ENCODE peak calls at places on chromosomes 2 and 18, in nine cellular contexts. Q, V, O, J, Y, W, X, T and D are unnamed samples.

GRCh38 chr2:86790134-86790827 is 432 bp downstream of the CD8A start:
- DNase-seq in Q (no peak), V (no peak), O (no peak), J (no peak), Y (peak; percentile 20), W (no peak), X (no peak), T (no peak), D (peak; percentile 55)

GRCh38 chr2:183029219-183029618 is 9.0 kb downstream of the NCKAP1 start:
- DNase-seq in Q (no peak), V (peak; percentile 36), O (peak; percentile 49), J (no peak), Y (no peak), W (no peak), X (no peak), T (no peak), D (no peak)

GRCh38 chr18:12422936-12423335 is 15.2 kb downstream of the PRELID3A start:
- DNase-seq in Q (no peak), V (no peak), O (no peak), J (no peak), Y (no peak), W (peak; percentile 28), X (peak; percentile 5), T (no peak), D (peak; percentile 46)

GRCh38 chr2:209526541-209526940 is 102.7 kb downstream of the MAP2 start:
- DNase-seq in Q (no peak), V (peak; percentile 42), O (peak; percentile 54), J (no peak), Y (no peak), W (no peak), X (no peak), T (no peak), D (no peak)

GRCh38 chr2:101989740-101990460 is 1.9 kb upstream of the IL1R2 start:
- DNase-seq in Q (no peak), V (no peak), O (peak; percentile 13), J (no peak), Y (no peak), W (no peak), X (no peak), T (no peak), D (no peak)

GRCh38 chr2:46273919-46274318 is 23.3 kb upstream of the EPAS1 start:
- DNase-seq in Q (no peak), V (no peak), O (no peak), J (no peak), Y (no peak), W (no peak), X (no peak), T (no peak), D (no peak)

GRCh38 chr18:31657823-31658669 is 26.3 kb downstream of the B4GALT6 start:
- DNase-seq in Q (no peak), V (no peak), O (no peak), J (no peak), Y (no peak), W (no peak), X (peak; percentile 83), T (peak; percentile 62), D (peak; percentile 71)

GRCh38 chr2:1707771-1708351 is 36.5 kb downstream of the PXDN start:
- DNase-seq in Q (peak; percentile 79), V (peak; percentile 98), O (peak; percentile 87), J (no peak), Y (no peak), W (no peak), X (peak; percentile 79), T (no peak), D (peak; percentile 20)

GRCh38 chr18:59966913-59967312 is 67.1 kb downstream of the PMAIP1 start:
- DNase-seq in Q (no peak), V (no peak), O (no peak), J (no peak), Y (no peak), W (no peak), X (no peak), T (no peak), D (peak; percentile 16)

GRCh38 chr2:48844418-48845155 is 89.1 kb upstream of the LHCGR start:
- DNase-seq in Q (no peak), V (no peak), O (peak; percentile 80), J (no peak), Y (no peak), W (no peak), X (no peak), T (no peak), D (no peak)

GRCh38 chr2:96113367-96113677 is 3.0 kb downstream of the ADRA2B start:
- DNase-seq in Q (peak; percentile 38), V (no peak), O (no peak), J (no peak), Y (no peak), W (no peak), X (no peak), T (no peak), D (no peak)

GRCh38 chr2:219969508-219969907 is 342.1 kb downstream of the SLC4A3 start:
- DNase-seq in Q (no peak), V (peak; percentile 24), O (peak; percentile 67), J (no peak), Y (no peak), W (no peak), X (no peak), T (no peak), D (no peak)

GRCh38 chr18:47772374-47773248 is 157.8 kb downstream of the SMAD2 start:
- DNase-seq in Q (no peak), V (peak; percentile 53), O (peak; percentile 67), J (peak; percentile 43), Y (peak; percentile 24), W (peak; percentile 49), X (peak; percentile 66), T (peak; percentile 90), D (peak; percentile 74)

GRCh38 chr2:42895796-42896145 is 103.4 kb upstream of the HAAO start:
- DNase-seq in Q (no peak), V (no peak), O (no peak), J (no peak), Y (no peak), W (no peak), X (no peak), T (no peak), D (no peak)

GRCh38 chr2:105617631-105618350 is 126.9 kb upstream of the NCK2 start:
- DNase-seq in Q (no peak), V (no peak), O (no peak), J (no peak), Y (no peak), W (no peak), X (no peak), T (no peak), D (no peak)

GRCh38 chr2:207727256-207727655 is 15.8 kb downstream of the CCNYL1 start:
- DNase-seq in Q (no peak), V (peak; percentile 60), O (peak; percentile 61), J (no peak), Y (no peak), W (no peak), X (no peak), T (no peak), D (no peak)

GRCh38 chr2:215722125-215722524 is 286.3 kb upstream of the FN1 start:
- DNase-seq in Q (no peak), V (no peak), O (peak; percentile 40), J (no peak), Y (no peak), W (no peak), X (no peak), T (no peak), D (no peak)

GRCh38 chr2:178363252-178363651 is 87.7 kb downstream of the PRKRA start:
- DNase-seq in Q (no peak), V (no peak), O (peak; percentile 84), J (no peak), Y (no peak), W (peak; percentile 38), X (no peak), T (no peak), D (no peak)

GRCh38 chr2:231222318-231223000 is 24.0 kb downstream of the ARMC9 start:
- DNase-seq in Q (no peak), V (peak; percentile 47), O (peak; percentile 63), J (no peak), Y (no peak), W (no peak), X (no peak), T (no peak), D (no peak)

GRCh38 chr2:148993336-148993735 is 45.2 kb upstream of the LYPD6B start:
- DNase-seq in Q (no peak), V (no peak), O (no peak), J (no peak), Y (no peak), W (no peak), X (no peak), T (no peak), D (no peak)

GRCh38 chr2:18752022-18752493 is 162.7 kb upstream of the NT5C1B start:
- DNase-seq in Q (no peak), V (peak; percentile 37), O (peak; percentile 83), J (no peak), Y (no peak), W (no peak), X (no peak), T (no peak), D (no peak)

GRCh38 chr18:62048279-62048678 is 138.6 kb downstream of the PIGN start:
- DNase-seq in Q (no peak), V (no peak), O (no peak), J (no peak), Y (no peak), W (no peak), X (no peak), T (no peak), D (no peak)

GRCh38 chr2:42904576-42904876 is 112.1 kb upstream of the HAAO start:
- DNase-seq in Q (no peak), V (no peak), O (no peak), J (no peak), Y (no peak), W (no peak), X (no peak), T (no peak), D (no peak)

GRCh38 chr2:217271813-217272212 is 411.9 kb upstream of the TNP1 start:
- DNase-seq in Q (no peak), V (no peak), O (no peak), J (no peak), Y (no peak), W (no peak), X (no peak), T (no peak), D (no peak)

GRCh38 chr18:43077510-43078290 is 37.8 kb downstream of the RIT2 start:
- DNase-seq in Q (no peak), V (no peak), O (no peak), J (no peak), Y (no peak), W (no peak), X (no peak), T (no peak), D (no peak)

GRCh38 chr18:67282796-67283195 is 233.7 kb downstream of the DSEL start:
- DNase-seq in Q (no peak), V (peak; percentile 79), O (no peak), J (no peak), Y (no peak), W (no peak), X (no peak), T (no peak), D (no peak)

GRCh38 chr2:11160256-11160655 is 5.0 kb downstream of the SLC66A3 start:
- DNase-seq in Q (no peak), V (no peak), O (no peak), J (no peak), Y (no peak), W (no peak), X (no peak), T (no peak), D (no peak)

GRCh38 chr2:121662651-121663050 is 13.4 kb upstream of the CLASP1 start:
- DNase-seq in Q (no peak), V (no peak), O (peak; percentile 52), J (no peak), Y (no peak), W (no peak), X (no peak), T (no peak), D (no peak)

GRCh38 chr18:13375302-13376255 is 157.0 kb downstream of the LDLRAD4 start:
- DNase-seq in Q (peak; percentile 93), V (peak; percentile 86), O (peak; percentile 98), J (no peak), Y (no peak), W (peak; percentile 77), X (no peak), T (peak; percentile 83), D (no peak)

GRCh38 chr2:178404380-178404767 is 46.6 kb downstream of the PRKRA start:
- DNase-seq in Q (peak; percentile 48), V (no peak), O (peak; percentile 84), J (no peak), Y (no peak), W (peak; percentile 40), X (peak; percentile 15), T (no peak), D (no peak)

GRCh38 chr2:43676322-43677050 is at the start of gene C1GALT1C1L:
- DNase-seq in Q (peak; percentile 75), V (peak; percentile 50), O (peak; percentile 57), J (no peak), Y (no peak), W (peak; percentile 77), X (peak; percentile 57), T (peak; percentile 73), D (peak; percentile 86)